ENCODE peak calls at places on chromosomes 12 and 14, in five cellular contexts. Y is HCT116, K is PC-3, H is MM.1S, X is hepatocyte. J is an unnamed sample.
A peak's percentile ranks its signal among the peaks of the same experiment; 100 is the strongest.

GRCh38 chr12:108419949-108420348 is 80.8 kb upstream of the CMKLR1 start:
- DNase-seq in Y (no peak), K (no peak), H (no peak), X (no peak), J (no peak)

GRCh38 chr14:105436402-105436801 is 16.8 kb downstream of the MTA1 start:
- DNase-seq in Y (no peak), K (no peak), H (no peak), X (no peak), J (no peak)

GRCh38 chr14:64095620-64096019 is 198.6 kb downstream of the ESR2 start:
- DNase-seq in Y (no peak), K (no peak), H (no peak), X (no peak), J (peak; percentile 61)

GRCh38 chr14:57486767-57487379 is 6.8 kb downstream of the CCDC198 start:
- DNase-seq in Y (peak; percentile 18), K (peak; percentile 86), H (peak; percentile 9), X (peak; percentile 63), J (peak; percentile 41)

GRCh38 chr12:5807090-5807414 is 138.0 kb downstream of the ANO2 start:
- DNase-seq in Y (peak; percentile 63), K (peak; percentile 62), H (no peak), X (no peak), J (peak; percentile 85)

GRCh38 chr12:114400925-114401324 is 5.0 kb downstream of the TBX5 start:
- DNase-seq in Y (no peak), K (no peak), H (no peak), X (peak; percentile 66), J (no peak)

GRCh38 chr14:78227466-78228077 is 57.4 kb downstream of the NRXN3 start:
- DNase-seq in Y (no peak), K (no peak), H (no peak), X (no peak), J (no peak)

GRCh38 chr14:77257700-77258099 is 13.3 kb downstream of the NGB start:
- DNase-seq in Y (no peak), K (no peak), H (no peak), X (no peak), J (no peak)

GRCh38 chr14:101477648-101478047 is 83.6 kb upstream of the DIO3 start:
- DNase-seq in Y (no peak), K (peak; percentile 83), H (no peak), X (no peak), J (peak; percentile 36)

GRCh38 chr12:64826234-64826633 is 1.8 kb downstream of the TBC1D30 start:
- DNase-seq in Y (no peak), K (no peak), H (no peak), X (peak; percentile 78), J (peak; percentile 44)

GRCh38 chr14:59394268-59394667 is 70.9 kb downstream of the GPR135 start:
- DNase-seq in Y (no peak), K (no peak), H (no peak), X (no peak), J (peak; percentile 15)

GRCh38 chr14:68246074-68246980 is 426.7 kb downstream of the RAD51B start:
- DNase-seq in Y (no peak), K (peak; percentile 48), H (no peak), X (peak; percentile 50), J (peak; percentile 71)

GRCh38 chr12:10069099-10069498 is 29.7 kb downstream of the CLEC1A start:
- DNase-seq in Y (no peak), K (no peak), H (no peak), X (no peak), J (peak; percentile 2)

GRCh38 chr12:78387721-78388120 is 476.9 kb upstream of the SYT1 start:
- DNase-seq in Y (no peak), K (no peak), H (no peak), X (no peak), J (no peak)

GRCh38 chr12:27845187-27845586 is 65.2 kb upstream of the MANSC4 start:
- DNase-seq in Y (no peak), K (no peak), H (no peak), X (no peak), J (no peak)

GRCh38 chr12:131640436-131640969 is 70.4 kb upstream of the SFSWAP start:
- DNase-seq in Y (no peak), K (no peak), H (no peak), X (no peak), J (no peak)

GRCh38 chr12:20492251-20492728 is 124.0 kb downstream of the PDE3A start:
- DNase-seq in Y (peak; percentile 67), K (peak; percentile 28), H (no peak), X (no peak), J (peak; percentile 58)

GRCh38 chr14:98954347-98955000 is 317.5 kb downstream of the BCL11B start:
- DNase-seq in Y (no peak), K (no peak), H (no peak), X (no peak), J (no peak)

GRCh38 chr12:82708507-82708906 is 21.8 kb downstream of the TMTC2 start:
- DNase-seq in Y (no peak), K (no peak), H (no peak), X (no peak), J (no peak)

GRCh38 chr14:96221841-96222240 is 17.2 kb downstream of the BDKRB2 start:
- DNase-seq in Y (no peak), K (no peak), H (no peak), X (no peak), J (no peak)

GRCh38 chr12:97404549-97404948 is 58.1 kb upstream of the RMST start:
- DNase-seq in Y (peak; percentile 10), K (peak; percentile 64), H (peak; percentile 53), X (peak; percentile 69), J (peak; percentile 21)

GRCh38 chr12:97408363-97408762 is 54.2 kb upstream of the RMST start:
- DNase-seq in Y (no peak), K (no peak), H (no peak), X (no peak), J (no peak)

GRCh38 chr12:97404093-97404492 is 58.5 kb upstream of the RMST start:
- DNase-seq in Y (no peak), K (no peak), H (no peak), X (no peak), J (no peak)
- H3K27ac ChIP-seq in Y (no peak overlapping the region), K (no peak overlapping the region), H (no peak overlapping the region), X (no peak overlapping the region), J (no peak overlapping the region)

DNA sequence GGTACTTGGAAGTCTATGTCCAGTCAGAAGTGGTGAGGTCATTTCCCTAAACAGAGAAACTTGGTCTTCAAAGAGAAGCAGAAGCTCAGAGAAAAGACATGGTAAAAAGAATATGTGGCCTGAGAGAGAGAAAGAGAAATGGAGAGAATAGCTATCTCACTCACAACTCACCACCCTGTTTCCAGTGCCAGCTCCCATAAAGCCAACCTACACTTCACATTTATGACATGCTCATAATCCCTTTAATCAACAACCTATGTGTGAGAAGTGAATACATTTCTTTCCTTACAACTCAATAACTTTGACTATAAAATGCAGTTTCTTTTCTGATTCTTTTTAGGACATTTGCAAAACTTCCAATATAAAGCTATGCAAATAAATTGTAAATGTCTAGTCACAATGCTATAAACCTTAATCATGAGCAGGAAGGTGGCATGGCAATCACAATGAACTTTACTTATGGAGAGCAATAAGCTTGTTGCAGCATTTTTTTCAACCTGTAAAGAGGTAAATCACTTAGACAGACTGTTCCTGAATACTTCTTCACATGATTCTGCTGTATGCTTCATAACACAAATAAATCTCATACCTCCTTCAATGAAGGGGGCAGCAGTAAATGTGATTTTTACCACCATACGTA is 67.1 kb downstream of the CPNE8 start:
- DNase-seq in Y (no peak), K (no peak), H (no peak), X (peak; percentile 5), J (no peak)
- H3K4me2 ChIP-seq in Y (no peak overlapping the region), K (no peak overlapping the region), H (no peak overlapping the region), X (no peak overlapping the region), J (no peak overlapping the region)

DNA sequence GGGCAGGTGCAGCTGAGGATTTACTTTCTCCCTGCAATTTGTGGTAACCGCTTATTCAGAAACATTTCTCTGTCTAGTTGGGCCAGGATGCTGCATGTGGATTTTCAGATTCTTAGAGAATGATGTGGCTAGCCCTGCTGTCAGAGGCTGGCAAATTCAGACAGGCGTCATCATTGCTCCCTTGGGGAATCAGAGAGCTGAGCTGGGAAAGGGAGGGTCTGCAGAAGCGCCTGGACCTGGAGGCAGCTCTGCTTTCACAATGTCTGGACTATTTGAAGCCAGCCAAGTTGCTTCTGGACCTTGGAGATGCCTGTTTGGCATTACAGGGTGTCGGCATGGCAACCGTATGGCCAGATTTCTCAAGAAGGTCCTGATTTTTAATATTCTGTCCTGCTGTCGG is 3.4 kb downstream of the GALNT16 start:
- DNase-seq in Y (no peak), K (peak; percentile 60), H (no peak), X (no peak), J (peak; percentile 89)
- H3K4me1 ChIP-seq in Y (peaks cover 5% of the 10 kb centered on the region), K (peaks cover 8% of the 10 kb centered on the region), H (no peaks in the 10 kb centered on the region), X (peaks cover 11% of the 10 kb centered on the region), J (peaks cover 25% of the 10 kb centered on the region)

GRCh38 chr12:122064034-122064777 is 14.3 kb upstream of the MLXIP start:
- DNase-seq in Y (peak; percentile 99), K (peak; percentile 82), H (peak; percentile 63), X (peak; percentile 89), J (peak; percentile 82)

GRCh38 chr12:122061253-122061652 is 17.3 kb upstream of the MLXIP start:
- DNase-seq in Y (no peak), K (no peak), H (no peak), X (no peak), J (no peak)

GRCh38 chr12:122063691-122064033 is 14.9 kb upstream of the MLXIP start:
- DNase-seq in Y (peak; percentile 12), K (no peak), H (no peak), X (no peak), J (no peak)

GRCh38 chr12:122064780-122065588 is 13.6 kb upstream of the MLXIP start:
- DNase-seq in Y (peak; percentile 63), K (peak; percentile 63), H (no peak), X (peak; percentile 64), J (peak; percentile 80)

DNA sequence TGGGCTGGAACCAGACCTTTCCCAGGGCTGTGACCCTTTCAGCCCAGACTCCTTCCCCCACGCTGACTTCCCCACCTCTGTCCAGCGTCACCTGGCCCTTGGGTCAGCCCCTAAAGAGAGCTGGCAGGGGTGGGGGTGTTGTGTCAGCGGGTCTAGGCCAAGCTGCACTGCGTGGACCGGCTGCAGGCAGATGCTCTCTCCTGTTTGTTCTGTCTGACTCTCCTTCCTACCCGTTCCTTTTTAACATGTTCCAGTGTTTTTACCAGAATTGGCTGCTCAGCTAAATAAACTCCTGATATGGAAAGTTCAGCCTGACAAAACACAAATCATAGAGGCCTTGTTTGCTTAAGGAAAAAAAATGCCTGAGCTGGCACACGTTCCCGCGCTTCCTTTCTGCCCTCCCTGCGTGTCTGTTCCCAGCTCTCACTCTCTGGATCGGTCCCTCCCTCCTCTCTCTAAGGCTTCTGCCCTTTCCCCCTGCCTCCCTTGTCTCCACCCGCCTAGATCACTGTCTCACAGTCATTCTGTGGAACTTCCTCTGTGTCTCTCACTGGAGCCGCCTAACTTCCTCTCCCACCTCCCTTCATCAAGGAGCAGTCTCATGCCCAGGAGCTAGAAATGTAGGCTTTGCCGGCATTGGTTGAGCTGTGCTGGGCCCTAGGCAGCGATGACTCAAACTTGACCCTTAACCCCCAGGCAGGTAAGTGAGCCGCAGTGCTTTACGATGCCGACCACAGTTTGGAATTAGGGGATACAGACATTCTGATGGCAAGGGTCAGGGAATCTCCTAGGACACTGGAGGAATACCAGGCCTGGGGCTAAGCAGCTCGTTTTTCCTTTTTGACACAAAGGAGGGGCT is 15.5 kb upstream of the MLXIP start:
- DNase-seq in Y (peak; percentile 53), K (peak; percentile 93), H (no peak), X (peak; percentile 76), J (peak; percentile 47)
- H3K27ac ChIP-seq in Y (peak overlapping the region; percentile 82), K (peak overlapping the region; percentile 83), H (no peak overlapping the region), X (peak overlapping the region; percentile 92), J (peak overlapping the region; percentile 38)

J was measured in astrocyte.